ENCODE peak calls at places on chromosomes 16 and 17, in ten cellular contexts. One of them, this sample, is unnamed. For H3K4me1 and H3K9me3, the result is how much of the 10 kb centered on the place peaks cover.

GRCh38 chr16:7185689-7186088 is 147.0 kb upstream of the RBFOX1 start:
- DNase-seq in mesenchymal stem cell: no peak
- DNase-seq in adrenal gland: no peak
- DNase-seq in sigmoid colon: no peak
- DNase-seq in left ventricle myocardium inferior: no peak
- DNase-seq in CD4-positive, CD25-positive, alpha-beta regulatory T cell: no peak
- DNase-seq in ascending aorta: no peak
- DNase-seq in lower lobe of right lung: no peak
- DNase-seq in cardiac muscle cell: no peak
- DNase-seq in tibial nerve: no peak
- DNase-seq in this sample: no peak

GRCh38 chr17:11642655-11643054 is 44.4 kb downstream of the DNAH9 start:
- DNase-seq in mesenchymal stem cell: no peak
- DNase-seq in adrenal gland: no peak
- DNase-seq in sigmoid colon: no peak
- DNase-seq in left ventricle myocardium inferior: peak
- DNase-seq in CD4-positive, CD25-positive, alpha-beta regulatory T cell: no peak
- DNase-seq in ascending aorta: no peak
- DNase-seq in lower lobe of right lung: no peak
- DNase-seq in cardiac muscle cell: no peak
- DNase-seq in tibial nerve: peak
- DNase-seq in this sample: no peak

GRCh38 chr16:84652565-84652964 is 4.3 kb downstream of the KLHL36 start:
- DNase-seq in mesenchymal stem cell: no peak
- DNase-seq in adrenal gland: no peak
- DNase-seq in sigmoid colon: no peak
- DNase-seq in left ventricle myocardium inferior: no peak
- DNase-seq in CD4-positive, CD25-positive, alpha-beta regulatory T cell: peak
- DNase-seq in ascending aorta: no peak
- DNase-seq in lower lobe of right lung: no peak
- DNase-seq in cardiac muscle cell: no peak
- DNase-seq in tibial nerve: no peak
- DNase-seq in this sample: peak

GRCh38 chr17:42276359-42276608 is at the start of gene STAT5B:
- DNase-seq in mesenchymal stem cell: peak
- DNase-seq in adrenal gland: peak
- DNase-seq in sigmoid colon: peak
- DNase-seq in left ventricle myocardium inferior: peak
- DNase-seq in CD4-positive, CD25-positive, alpha-beta regulatory T cell: peak
- DNase-seq in ascending aorta: no peak
- DNase-seq in lower lobe of right lung: peak
- DNase-seq in cardiac muscle cell: peak
- DNase-seq in tibial nerve: peak
- DNase-seq in this sample: peak

GRCh38 chr17:306536-307294 is 45.9 kb downstream of the RPH3AL start:
- DNase-seq in mesenchymal stem cell: no peak
- DNase-seq in adrenal gland: no peak
- DNase-seq in sigmoid colon: no peak
- DNase-seq in left ventricle myocardium inferior: no peak
- DNase-seq in CD4-positive, CD25-positive, alpha-beta regulatory T cell: no peak
- DNase-seq in ascending aorta: no peak
- DNase-seq in lower lobe of right lung: peak
- DNase-seq in cardiac muscle cell: no peak
- DNase-seq in tibial nerve: no peak
- DNase-seq in this sample: no peak

GRCh38 chr17:8913091-8913490 is 45.6 kb upstream of the PIK3R6 start:
- DNase-seq in mesenchymal stem cell: no peak
- DNase-seq in adrenal gland: peak
- DNase-seq in sigmoid colon: no peak
- DNase-seq in left ventricle myocardium inferior: no peak
- DNase-seq in CD4-positive, CD25-positive, alpha-beta regulatory T cell: no peak
- DNase-seq in ascending aorta: no peak
- DNase-seq in lower lobe of right lung: no peak
- DNase-seq in cardiac muscle cell: no peak
- DNase-seq in tibial nerve: no peak
- DNase-seq in this sample: no peak

GRCh38 chr16:47110939-47111338 is 32.8 kb downstream of the NETO2 start:
- DNase-seq in mesenchymal stem cell: no peak
- DNase-seq in adrenal gland: no peak
- DNase-seq in sigmoid colon: no peak
- DNase-seq in left ventricle myocardium inferior: no peak
- DNase-seq in CD4-positive, CD25-positive, alpha-beta regulatory T cell: no peak
- DNase-seq in ascending aorta: no peak
- DNase-seq in lower lobe of right lung: no peak
- DNase-seq in cardiac muscle cell: no peak
- DNase-seq in tibial nerve: no peak
- DNase-seq in this sample: no peak

GRCh38 chr17:65177901-65178300 is 40.7 kb downstream of the RGS9 start:
- DNase-seq in mesenchymal stem cell: peak
- DNase-seq in adrenal gland: no peak
- DNase-seq in sigmoid colon: no peak
- DNase-seq in left ventricle myocardium inferior: no peak
- DNase-seq in CD4-positive, CD25-positive, alpha-beta regulatory T cell: no peak
- DNase-seq in ascending aorta: no peak
- DNase-seq in lower lobe of right lung: no peak
- DNase-seq in cardiac muscle cell: peak
- DNase-seq in tibial nerve: no peak
- DNase-seq in this sample: no peak

GRCh38 chr16:66270333-66270927 is 96.1 kb upstream of the CDH5 start:
- DNase-seq in mesenchymal stem cell: peak
- DNase-seq in adrenal gland: peak
- DNase-seq in sigmoid colon: peak
- DNase-seq in left ventricle myocardium inferior: peak
- DNase-seq in CD4-positive, CD25-positive, alpha-beta regulatory T cell: peak
- DNase-seq in ascending aorta: no peak
- DNase-seq in lower lobe of right lung: peak
- DNase-seq in cardiac muscle cell: peak
- DNase-seq in tibial nerve: peak
- DNase-seq in this sample: peak

GRCh38 chr16:55809386-55809785 is 23.5 kb downstream of the CES1 start:
- DNase-seq in mesenchymal stem cell: no peak
- DNase-seq in adrenal gland: no peak
- DNase-seq in sigmoid colon: no peak
- DNase-seq in left ventricle myocardium inferior: no peak
- DNase-seq in CD4-positive, CD25-positive, alpha-beta regulatory T cell: no peak
- DNase-seq in ascending aorta: no peak
- DNase-seq in lower lobe of right lung: no peak
- DNase-seq in cardiac muscle cell: no peak
- DNase-seq in tibial nerve: no peak
- DNase-seq in this sample: no peak

GRCh38 chr16:80914379-80915078 is 92.2 kb downstream of the CMC2 start:
- DNase-seq in mesenchymal stem cell: no peak
- DNase-seq in adrenal gland: no peak
- DNase-seq in sigmoid colon: no peak
- DNase-seq in left ventricle myocardium inferior: no peak
- DNase-seq in CD4-positive, CD25-positive, alpha-beta regulatory T cell: no peak
- DNase-seq in ascending aorta: no peak
- DNase-seq in lower lobe of right lung: no peak
- DNase-seq in cardiac muscle cell: no peak
- DNase-seq in tibial nerve: no peak
- DNase-seq in this sample: no peak

GRCh38 chr16:46629331-46629843 is 8.2 kb upstream of the SHCBP1 start:
- DNase-seq in mesenchymal stem cell: peak
- DNase-seq in adrenal gland: no peak
- DNase-seq in sigmoid colon: no peak
- DNase-seq in left ventricle myocardium inferior: no peak
- DNase-seq in CD4-positive, CD25-positive, alpha-beta regulatory T cell: no peak
- DNase-seq in ascending aorta: no peak
- DNase-seq in lower lobe of right lung: no peak
- DNase-seq in cardiac muscle cell: peak
- DNase-seq in tibial nerve: no peak
- DNase-seq in this sample: no peak

GRCh38 chr16:28531777-28532744 is 6.7 kb downstream of the NUPR1 start:
- DNase-seq in mesenchymal stem cell: peak
- DNase-seq in adrenal gland: peak
- DNase-seq in sigmoid colon: peak
- DNase-seq in left ventricle myocardium inferior: peak
- DNase-seq in CD4-positive, CD25-positive, alpha-beta regulatory T cell: no peak
- DNase-seq in ascending aorta: no peak
- DNase-seq in lower lobe of right lung: peak
- DNase-seq in cardiac muscle cell: peak
- DNase-seq in tibial nerve: peak
- DNase-seq in this sample: no peak

GRCh38 chr16:85556456-85557082 is 56.6 kb upstream of the GSE1 start:
- DNase-seq in mesenchymal stem cell: peak
- DNase-seq in adrenal gland: peak
- DNase-seq in sigmoid colon: no peak
- DNase-seq in left ventricle myocardium inferior: no peak
- DNase-seq in CD4-positive, CD25-positive, alpha-beta regulatory T cell: peak
- DNase-seq in ascending aorta: no peak
- DNase-seq in lower lobe of right lung: peak
- DNase-seq in cardiac muscle cell: peak
- DNase-seq in tibial nerve: no peak
- DNase-seq in this sample: peak

GRCh38 chr17:73532441-73532901 is 111.8 kb downstream of the SDK2 start:
- DNase-seq in mesenchymal stem cell: no peak
- DNase-seq in adrenal gland: peak
- DNase-seq in sigmoid colon: no peak
- DNase-seq in left ventricle myocardium inferior: no peak
- DNase-seq in CD4-positive, CD25-positive, alpha-beta regulatory T cell: no peak
- DNase-seq in ascending aorta: no peak
- DNase-seq in lower lobe of right lung: no peak
- DNase-seq in cardiac muscle cell: no peak
- DNase-seq in tibial nerve: no peak
- DNase-seq in this sample: no peak

GRCh38 chr17:50149425-50150353 is 788 bp downstream of the PPP1R9B start:
- DNase-seq in mesenchymal stem cell: peak
- DNase-seq in adrenal gland: peak
- DNase-seq in sigmoid colon: peak
- DNase-seq in left ventricle myocardium inferior: peak
- DNase-seq in CD4-positive, CD25-positive, alpha-beta regulatory T cell: peak
- DNase-seq in ascending aorta: no peak
- DNase-seq in lower lobe of right lung: peak
- DNase-seq in cardiac muscle cell: peak
- DNase-seq in tibial nerve: no peak
- DNase-seq in this sample: no peak

GRCh38 chr17:30104575-30105339 is 11.9 kb upstream of the NSRP1 start:
- DNase-seq in mesenchymal stem cell: peak
- DNase-seq in adrenal gland: peak
- DNase-seq in sigmoid colon: peak
- DNase-seq in left ventricle myocardium inferior: peak
- DNase-seq in CD4-positive, CD25-positive, alpha-beta regulatory T cell: peak
- DNase-seq in ascending aorta: peak
- DNase-seq in lower lobe of right lung: peak
- DNase-seq in cardiac muscle cell: peak
- DNase-seq in tibial nerve: peak
- DNase-seq in this sample: peak
- H3K27ac ChIP-seq in mesenchymal stem cell: no peak
- H3K27ac ChIP-seq in adrenal gland: peak
- H3K27ac ChIP-seq in sigmoid colon: no peak
- H3K27ac ChIP-seq in left ventricle myocardium inferior: peak
- H3K27ac ChIP-seq in CD4-positive, CD25-positive, alpha-beta regulatory T cell: no peak
- H3K27ac ChIP-seq in ascending aorta: no peak
- H3K27ac ChIP-seq in lower lobe of right lung: peak
- H3K27ac ChIP-seq in cardiac muscle cell: no peak
- H3K27ac ChIP-seq in tibial nerve: peak
- H3K27ac ChIP-seq in this sample: no peak

DNA sequence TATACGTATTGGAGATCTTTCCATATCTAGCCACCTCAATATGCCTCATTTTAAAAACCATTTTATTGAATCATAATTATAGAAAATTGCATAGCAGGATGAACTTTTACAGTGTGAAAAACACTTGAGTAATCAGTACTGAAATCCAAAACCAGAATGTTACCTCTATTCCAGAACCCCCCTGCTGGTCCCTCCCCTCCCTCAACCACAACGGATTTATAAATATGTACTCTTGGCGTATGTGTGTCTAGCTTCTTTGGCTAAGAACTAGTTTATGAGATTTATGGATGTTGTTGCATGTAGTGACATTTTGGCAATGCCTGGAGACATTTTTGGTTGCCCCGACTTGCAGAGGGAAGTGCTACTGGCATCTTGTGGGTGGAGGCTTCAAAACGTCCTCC is 23.4 kb downstream of the ITPRIPL2 start:
- DNase-seq in mesenchymal stem cell: peak
- DNase-seq in adrenal gland: no peak
- DNase-seq in sigmoid colon: no peak
- DNase-seq in left ventricle myocardium inferior: no peak
- DNase-seq in CD4-positive, CD25-positive, alpha-beta regulatory T cell: no peak
- DNase-seq in ascending aorta: no peak
- DNase-seq in lower lobe of right lung: no peak
- DNase-seq in cardiac muscle cell: no peak
- DNase-seq in tibial nerve: no peak
- DNase-seq in this sample: no peak
- H3K4me1 ChIP-seq in mesenchymal stem cell: under half
- H3K4me1 ChIP-seq in adrenal gland: under half
- H3K4me1 ChIP-seq in sigmoid colon: under half
- H3K4me1 ChIP-seq in left ventricle myocardium inferior: half or more
- H3K4me1 ChIP-seq in CD4-positive, CD25-positive, alpha-beta regulatory T cell: under half
- H3K4me1 ChIP-seq in ascending aorta: under half
- H3K4me1 ChIP-seq in lower lobe of right lung: half or more
- H3K4me1 ChIP-seq in cardiac muscle cell: under half
- H3K4me1 ChIP-seq in tibial nerve: half or more
- H3K4me1 ChIP-seq in this sample: under half

DNA sequence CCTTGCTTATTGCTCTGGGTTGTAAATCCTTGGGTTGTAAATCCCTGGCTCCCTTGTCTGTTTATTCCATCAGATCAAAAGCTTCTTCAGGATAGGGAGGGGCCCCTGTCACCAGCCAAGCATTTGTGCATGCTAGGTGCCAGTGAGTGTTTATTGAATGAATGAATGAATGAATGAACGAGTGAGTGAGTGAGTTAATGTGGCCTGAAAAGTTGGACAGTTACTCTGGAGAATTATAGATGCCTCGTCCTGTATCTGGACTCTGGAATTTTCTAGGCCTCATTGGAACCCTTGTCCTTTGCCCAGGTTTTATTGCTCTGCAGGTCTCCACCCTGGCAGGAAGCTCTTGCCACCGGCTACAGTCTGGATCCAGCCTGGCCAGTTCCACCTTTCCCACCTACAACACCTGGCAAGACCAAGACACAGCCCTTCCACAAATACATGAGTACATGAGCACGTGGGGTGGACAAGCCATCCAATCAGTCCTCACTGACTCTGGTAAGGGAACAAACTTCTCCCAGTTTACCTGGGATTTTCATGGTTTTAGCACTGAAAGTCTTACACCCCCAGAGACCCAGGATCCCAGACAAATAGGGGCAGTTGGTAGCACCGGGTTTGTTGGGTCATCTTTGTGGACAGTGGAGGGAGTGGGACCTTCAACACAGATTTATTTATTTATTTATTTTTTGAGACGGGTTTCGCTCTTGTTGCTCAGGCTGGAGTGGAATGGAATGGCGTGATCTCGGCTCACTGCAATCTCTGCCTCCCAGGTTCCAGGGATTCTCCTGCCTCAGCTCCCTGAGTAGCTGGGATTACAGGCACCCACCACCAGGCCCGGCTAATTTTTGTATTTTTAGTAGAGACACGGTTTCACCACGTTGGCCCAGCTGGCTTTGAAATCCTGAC is 14.7 kb upstream of the CDH1 start:
- DNase-seq in mesenchymal stem cell: no peak
- DNase-seq in adrenal gland: no peak
- DNase-seq in sigmoid colon: no peak
- DNase-seq in left ventricle myocardium inferior: no peak
- DNase-seq in CD4-positive, CD25-positive, alpha-beta regulatory T cell: no peak
- DNase-seq in ascending aorta: no peak
- DNase-seq in lower lobe of right lung: no peak
- DNase-seq in cardiac muscle cell: no peak
- DNase-seq in tibial nerve: no peak
- DNase-seq in this sample: no peak
- H3K9me3 ChIP-seq in mesenchymal stem cell: under half
- H3K9me3 ChIP-seq in adrenal gland: under half
- H3K9me3 ChIP-seq in sigmoid colon: under half
- H3K9me3 ChIP-seq in left ventricle myocardium inferior: under half
- H3K9me3 ChIP-seq in CD4-positive, CD25-positive, alpha-beta regulatory T cell: under half
- H3K9me3 ChIP-seq in ascending aorta: under half
- H3K9me3 ChIP-seq in lower lobe of right lung: under half
- H3K9me3 ChIP-seq in cardiac muscle cell: under half
- H3K9me3 ChIP-seq in tibial nerve: under half
- H3K9me3 ChIP-seq in this sample: under half

GRCh38 chr16:11712122-11712521 is 30.5 kb downstream of the TXNDC11 start:
- DNase-seq in mesenchymal stem cell: no peak
- DNase-seq in adrenal gland: no peak
- DNase-seq in sigmoid colon: no peak
- DNase-seq in left ventricle myocardium inferior: no peak
- DNase-seq in CD4-positive, CD25-positive, alpha-beta regulatory T cell: no peak
- DNase-seq in ascending aorta: no peak
- DNase-seq in lower lobe of right lung: no peak
- DNase-seq in cardiac muscle cell: no peak
- DNase-seq in tibial nerve: no peak
- DNase-seq in this sample: no peak
- H3K27ac ChIP-seq in mesenchymal stem cell: no peak
- H3K27ac ChIP-seq in adrenal gland: no peak
- H3K27ac ChIP-seq in sigmoid colon: no peak
- H3K27ac ChIP-seq in left ventricle myocardium inferior: peak
- H3K27ac ChIP-seq in CD4-positive, CD25-positive, alpha-beta regulatory T cell: no peak
- H3K27ac ChIP-seq in ascending aorta: no peak
- H3K27ac ChIP-seq in lower lobe of right lung: no peak
- H3K27ac ChIP-seq in cardiac muscle cell: peak
- H3K27ac ChIP-seq in tibial nerve: no peak
- H3K27ac ChIP-seq in this sample: no peak